ENCODE peak calls at places on chromosomes 16 and 17, in five cellular contexts. J, M, Q, S and V are unnamed samples.

GRCh38 chr17:43399839-43400328 is 1.1 kb downstream of the ARL4D start:
- DNase-seq in S (no peak), Q (no peak), M (no peak), J (no peak), V (no peak)

GRCh38 chr17:76840884-76841775 is 27.1 kb upstream of the MGAT5B start:
- DNase-seq in Q (peak), M (no peak), J (no peak), S (no peak), V (no peak)

GRCh38 chr16:86121611-86122010 is 222.6 kb downstream of the IRF8 start:
- DNase-seq in J (no peak), Q (no peak), S (no peak), M (no peak), V (no peak)

GRCh38 chr17:61981323-61981722 is 53.5 kb upstream of the INTS2 start:
- DNase-seq in S (no peak), J (no peak), Q (peak), M (no peak), V (no peak)

GRCh38 chr17:7836596-7837374 is 2.8 kb downstream of the KDM6B start:
- DNase-seq in Q (peak), M (no peak), J (peak), S (peak), V (peak)

GRCh38 chr16:89863741-89864391 is 9.5 kb upstream of the TCF25 start:
- DNase-seq in J (no peak), S (peak), M (no peak), Q (peak), V (no peak)

GRCh38 chr17:73802314-73802713 is 158.1 kb upstream of the SDK2 start:
- DNase-seq in M (no peak), J (no peak), S (no peak), Q (no peak), V (no peak)

GRCh38 chr16:4303973-4304372 is 11.9 kb upstream of the GLIS2 start:
- DNase-seq in S (no peak), J (no peak), M (no peak), Q (no peak), V (no peak)

GRCh38 chr17:77778636-77779524 is 179.6 kb upstream of the TNRC6C start:
- DNase-seq in S (no peak), Q (peak), M (no peak), J (peak), V (no peak)

GRCh38 chr17:36608794-36609497 is 7.6 kb downstream of the MRM1 start:
- DNase-seq in Q (peak), S (peak), J (no peak), M (no peak), V (no peak)

GRCh38 chr16:50188619-50189136 is 35.6 kb downstream of the TENT4B start:
- DNase-seq in J (no peak), Q (no peak), M (no peak), S (no peak), V (no peak)

GRCh38 chr16:11024333-11025053 is 80.1 kb downstream of the CLEC16A start:
- DNase-seq in Q (no peak), J (no peak), S (peak), M (no peak), V (no peak)

GRCh38 chr16:3175157-3176153 is 12.5 kb upstream of the OR1F1 start:
- DNase-seq in M (no peak), S (peak), Q (no peak), J (no peak), V (no peak)

GRCh38 chr16:50509521-50510341 is 38.5 kb upstream of the NKD1 start:
- DNase-seq in Q (peak), J (peak), M (no peak), S (peak), V (no peak)

GRCh38 chr17:1999557-2000251 is 25.4 kb downstream of the RTN4RL1 start:
- DNase-seq in Q (peak), M (no peak), J (peak), S (no peak), V (no peak)

GRCh38 chr17:27430882-27431491 is 25.3 kb upstream of the KSR1 start:
- DNase-seq in S (peak), M (no peak), J (peak), Q (peak), V (peak)

GRCh38 chr16:85716016-85716679 is 27.4 kb upstream of the GINS2 start:
- DNase-seq in S (no peak), Q (no peak), M (no peak), J (no peak), V (no peak)

GRCh38 chr16:56013962-56014552 is 138.9 kb upstream of the CES5A start:
- DNase-seq in J (no peak), S (peak), Q (peak), M (no peak), V (no peak)

GRCh38 chr16:56115817-56116576 is 75.3 kb upstream of the GNAO1 start:
- DNase-seq in S (no peak), Q (peak), J (no peak), M (no peak), V (no peak)

GRCh38 chr17:50289268-50289667 is 15.0 kb downstream of the TMEM92 start:
- DNase-seq in Q (peak), S (peak), M (no peak), J (no peak), V (peak)

GRCh38 chr16:19694989-19695388 is 23.0 kb downstream of the KNOP1 start:
- DNase-seq in M (no peak), J (no peak), Q (no peak), S (peak), V (no peak)

GRCh38 chr17:48907713-48908046 is 527 bp upstream of the UBE2Z start:
- DNase-seq in M (peak), S (peak), Q (peak), J (no peak), V (peak)

GRCh38 chr17:48908853-48909394 is 717 bp downstream of the UBE2Z start:
- DNase-seq in S (peak), M (peak), Q (peak), J (peak), V (peak)

GRCh38 chr17:48909796-48910195 is 1.6 kb downstream of the UBE2Z start:
- DNase-seq in M (no peak), J (no peak), Q (no peak), S (no peak), V (no peak)

GRCh38 chr17:48910370-48910769 is 2.2 kb downstream of the UBE2Z start:
- DNase-seq in J (no peak), Q (no peak), M (no peak), S (no peak), V (no peak)

DNA sequence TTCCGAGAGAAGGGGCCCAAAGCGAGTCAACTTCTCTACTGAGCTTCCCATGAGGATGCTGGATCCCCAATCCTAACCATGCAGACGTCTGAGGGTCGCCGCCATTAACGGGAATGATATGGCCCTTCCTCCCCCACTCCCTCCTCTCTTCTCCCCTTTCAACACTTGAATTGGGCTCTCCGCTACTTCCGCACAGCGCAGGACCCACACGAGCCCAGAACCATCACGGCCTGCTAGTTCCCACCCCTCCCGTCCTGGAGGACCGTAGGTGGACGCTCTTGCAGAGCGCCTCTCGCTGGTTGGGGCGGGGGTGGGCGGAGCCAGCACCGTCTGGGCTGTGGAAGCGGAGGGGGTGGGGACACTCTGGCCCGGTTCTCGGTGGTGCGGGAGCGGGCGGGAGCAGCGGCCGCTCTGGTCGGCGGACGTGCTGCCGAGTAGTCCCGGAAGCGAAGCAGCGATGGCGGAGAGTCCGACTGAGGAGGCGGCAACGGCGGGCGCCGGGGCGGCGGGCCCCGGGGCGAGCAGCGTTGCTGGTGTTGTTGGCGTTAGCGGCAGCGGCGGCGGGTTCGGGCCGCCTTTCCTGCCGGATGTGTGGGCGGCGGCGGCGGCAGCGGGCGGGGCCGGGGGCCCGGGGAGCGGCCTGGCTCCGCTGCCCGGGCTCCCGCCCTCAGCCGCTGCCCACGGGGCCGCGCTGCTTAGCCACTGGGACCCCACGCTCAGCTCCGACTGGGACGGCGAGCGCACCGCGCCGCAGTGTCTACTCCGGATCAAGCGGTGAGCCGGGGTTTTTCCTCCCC is at the start of gene UBE2Z:
- DNase-seq in Q (peak), S (peak), M (peak), J (peak), V (peak)
- TF ChIP-seq CTCF in Q (no peak), S (no peak), M (no peak), J (no peak), V (peak)

GRCh38 chr16:27175888-27176287 is 27.4 kb upstream of the KDM8 start:
- DNase-seq in Q (no peak), S (peak), J (no peak), M (no peak), V (no peak)

GRCh38 chr16:27174798-27175197 is 28.5 kb upstream of the KDM8 start:
- DNase-seq in S (no peak), J (no peak), Q (peak), M (no peak), V (no peak)

GRCh38 chr16:27171584-27171983 is 31.7 kb upstream of the KDM8 start:
- DNase-seq in S (no peak), M (no peak), Q (no peak), J (no peak), V (no peak)

GRCh38 chr16:27177031-27177774 is 26.1 kb upstream of the KDM8 start:
- DNase-seq in J (no peak), Q (peak), M (peak), S (peak), V (peak)

DNA sequence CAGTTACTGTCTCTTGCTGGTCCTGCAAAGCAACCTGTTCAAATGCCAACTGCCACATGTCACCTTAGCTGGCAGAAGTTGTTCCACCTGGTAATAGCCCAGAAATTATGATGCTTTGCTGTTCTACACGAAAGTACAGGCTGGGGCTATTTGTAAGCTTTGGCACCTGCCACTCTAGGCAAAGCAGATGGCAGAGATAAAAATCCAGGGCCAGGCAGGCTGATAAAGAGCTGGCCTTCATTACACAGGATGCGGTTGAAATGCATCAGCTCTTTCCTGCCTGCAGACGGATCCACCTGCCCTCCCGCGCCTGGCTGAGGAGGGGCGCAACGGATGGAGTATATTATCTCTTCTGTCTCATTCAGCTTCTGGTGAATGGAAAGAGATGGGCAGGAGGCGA is 29.3 kb upstream of the KDM8 start:
- DNase-seq in J (no peak), M (no peak), S (no peak), Q (no peak), V (no peak)
- TF ChIP-seq CTCF in J (no peak), M (no peak), S (no peak), Q (no peak), V (no peak)

GRCh38 chr17:80260791-80261158 is at the start of gene RNF213:
- DNase-seq in Q (peak), J (peak), M (no peak), S (no peak), V (no peak)

GRCh38 chr17:80257716-80258213 is 2.9 kb upstream of the RNF213 start:
- DNase-seq in M (no peak), J (no peak), S (no peak), Q (no peak), V (no peak)

GRCh38 chr17:80261895-80262279 is 1.2 kb downstream of the RNF213 start:
- DNase-seq in Q (no peak), J (no peak), M (no peak), S (no peak), V (no peak)

GRCh38 chr17:80261159-80261894 is 675 bp downstream of the RNF213 start:
- DNase-seq in Q (peak), J (peak), S (peak), M (no peak), V (no peak)

DNA sequence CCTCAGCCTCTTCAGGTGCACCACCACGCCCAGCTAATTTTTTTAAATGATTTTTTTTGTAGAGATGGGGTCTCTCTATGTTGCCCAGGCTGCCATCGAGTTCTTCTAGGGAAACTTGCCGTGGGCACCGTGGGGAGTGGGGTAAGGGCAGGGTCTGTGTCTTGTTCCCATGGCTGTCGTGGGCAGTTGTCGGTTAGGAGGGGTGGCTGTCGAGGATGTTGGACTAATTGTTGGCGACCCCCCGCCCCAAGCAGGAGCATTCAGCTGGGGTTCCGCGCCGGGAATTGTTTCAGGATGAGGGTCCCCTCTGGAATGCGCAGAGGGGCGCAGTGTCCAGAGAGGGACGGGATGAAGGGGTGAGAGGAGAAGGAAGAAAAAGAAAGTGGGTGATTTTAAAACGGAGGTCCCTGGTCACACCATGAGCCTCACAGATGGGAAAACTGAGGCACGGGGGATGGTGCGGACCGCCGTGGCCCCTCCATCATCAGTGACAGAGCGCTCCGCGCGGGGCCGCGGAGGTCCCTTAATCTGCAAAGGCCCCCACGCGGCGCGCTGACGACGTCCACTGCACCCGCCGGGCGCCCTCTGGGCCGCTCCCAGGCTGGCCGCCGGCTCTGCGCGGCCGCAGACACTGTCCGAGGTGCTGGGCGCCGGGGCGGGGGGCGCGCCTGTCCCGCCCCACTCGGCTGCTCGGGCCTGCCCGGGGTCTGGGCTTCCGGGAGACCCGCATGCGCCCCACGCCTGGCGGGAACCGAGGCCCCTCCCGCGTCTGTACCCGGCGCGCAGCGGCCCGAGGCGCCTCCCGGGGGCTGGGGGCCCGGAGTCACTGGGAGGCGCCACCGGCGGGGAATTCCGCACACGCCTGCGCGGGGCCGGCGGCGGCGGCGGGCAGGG is 763 bp upstream of the RNF213 start:
- DNase-seq in J (peak), Q (peak), S (peak), M (no peak), V (peak)
- TF ChIP-seq CTCF in J (no peak), Q (no peak), S (no peak), M (no peak), V (no peak)

DNA sequence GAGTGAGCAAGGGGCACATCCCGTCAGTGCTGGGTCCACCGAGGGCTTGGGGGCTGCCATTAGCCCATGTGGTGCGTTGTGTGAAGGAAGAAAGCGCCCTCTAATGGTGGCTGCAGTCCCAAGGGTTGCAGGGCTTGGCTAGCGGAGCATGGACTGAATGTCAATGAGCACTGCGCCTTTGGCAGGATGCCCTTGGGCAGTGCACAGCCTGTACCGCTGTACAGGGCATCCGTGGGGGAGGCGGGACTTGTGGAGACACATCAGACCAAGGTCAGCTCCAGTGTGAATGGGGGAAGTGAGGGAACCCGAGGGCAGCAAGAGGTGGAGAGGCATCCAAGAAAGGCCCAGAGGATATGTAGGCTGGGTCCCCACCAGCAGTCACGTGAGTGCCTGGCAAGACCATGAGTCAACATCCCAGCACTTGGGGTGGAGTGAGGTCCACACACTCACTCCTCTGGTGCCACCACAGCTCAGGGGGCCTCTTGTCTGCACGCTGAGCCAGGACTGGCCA is 75.5 kb upstream of the MED9 start:
- DNase-seq in J (no peak), Q (no peak), S (peak), M (no peak), V (no peak)
- TF ChIP-seq CTCF in J (no peak), Q (no peak), S (no peak), M (no peak), V (no peak)

GRCh38 chr16:69119536-69119935 is 12.9 kb downstream of the CHTF8 start:
- DNase-seq in Q (no peak), M (no peak), J (no peak), S (no peak), V (no peak)
- TF ChIP-seq CTCF in Q (no peak), M (no peak), J (no peak), S (no peak), V (no peak)

GRCh38 chr16:25092489-25092888 is 19.1 kb upstream of the LCMT1 start:
- DNase-seq in S (no peak), Q (no peak), M (no peak), J (no peak), V (no peak)

GRCh38 chr16:25093208-25094061 is 18.1 kb upstream of the LCMT1 start:
- DNase-seq in Q (no peak), M (no peak), S (no peak), J (no peak), V (no peak)

GRCh38 chr16:25084797-25085196 is 26.7 kb upstream of the LCMT1 start:
- DNase-seq in Q (no peak), M (no peak), S (no peak), J (no peak), V (no peak)

GRCh38 chr16:25089346-25089745 is 22.2 kb upstream of the LCMT1 start:
- DNase-seq in Q (no peak), M (no peak), S (no peak), J (no peak), V (no peak)
- TF ChIP-seq CTCF in Q (no peak), M (no peak), S (no peak), J (no peak), V (no peak)